ENCODE peak calls at places on chromosome 22, in six cellular contexts. F is spleen; Y is CD4-positive, alpha-beta T cell; M is B cell; C is astrocyte of the spinal cord; U is AG09319. N is an unnamed sample.

GRCh38 chr22:20799449-20799848 is 25.5 kb downstream of the SERPIND1 start:
- DNase-seq in F (no peak), Y (no peak), M (no peak), C (no peak), U (no peak), N (no peak)

GRCh38 chr22:49215840-49216239 is 611.8 kb downstream of the BRD1 start:
- DNase-seq in F (peak), Y (no peak), M (no peak), C (no peak), U (no peak), N (no peak)

GRCh38 chr22:41603873-41604332 is 14.3 kb upstream of the PMM1 start:
- DNase-seq in F (peak), Y (peak), M (no peak), C (peak), U (no peak), N (no peak)

GRCh38 chr22:35930933-35931332 is 97.7 kb downstream of the RBFOX2 start:
- DNase-seq in F (no peak), Y (no peak), M (no peak), C (peak), U (peak), N (no peak)

GRCh38 chr22:30234786-30235470 is 11.6 kb downstream of the LIF start:
- DNase-seq in F (no peak), Y (no peak), M (no peak), C (peak), U (no peak), N (no peak)

GRCh38 chr22:37801946-37802309 is 5.8 kb upstream of the GCAT start:
- DNase-seq in F (no peak), Y (no peak), M (no peak), C (no peak), U (no peak), N (no peak)

GRCh38 chr22:35952576-35952975 is 76.0 kb downstream of the RBFOX2 start:
- DNase-seq in F (no peak), Y (no peak), M (no peak), C (no peak), U (no peak), N (no peak)

GRCh38 chr22:36182871-36183270 is 18.7 kb downstream of the APOL4 start:
- DNase-seq in F (no peak), Y (no peak), M (no peak), C (no peak), U (no peak), N (no peak)

GRCh38 chr22:46693634-46694422 is 44.2 kb downstream of the CERK start:
- DNase-seq in F (no peak), Y (no peak), M (no peak), C (no peak), U (no peak), N (no peak)

GRCh38 chr22:39958916-39959639 is 1.1 kb upstream of the TMA7B start:
- DNase-seq in F (no peak), Y (no peak), M (no peak), C (no peak), U (no peak), N (no peak)

GRCh38 chr22:42430486-42431125 is 1.6 kb downstream of the NFAM1 start:
- DNase-seq in F (no peak), Y (no peak), M (no peak), C (no peak), U (no peak), N (no peak)

GRCh38 chr22:35839811-35840739 is 122.4 kb downstream of the APOL5 start:
- DNase-seq in F (peak), Y (no peak), M (no peak), C (peak), U (peak), N (peak)

GRCh38 chr22:42202669-42203068 is 67.8 kb downstream of the TCF20 start:
- DNase-seq in F (no peak), Y (peak), M (no peak), C (peak), U (no peak), N (no peak)

GRCh38 chr22:46881373-46882118 is 119.1 kb downstream of the TBC1D22A start:
- DNase-seq in F (no peak), Y (no peak), M (no peak), C (no peak), U (no peak), N (no peak)

GRCh38 chr22:36471341-36471821 is 10.1 kb downstream of the TXN2 start:
- DNase-seq in F (no peak), Y (no peak), M (no peak), C (peak), U (no peak), N (no peak)

GRCh38 chr22:27489265-27489675 is 312.3 kb downstream of the MN1 start:
- DNase-seq in F (peak), Y (no peak), M (no peak), C (peak), U (no peak), N (no peak)

GRCh38 chr22:38733329-38734202 is 22.2 kb downstream of the SUN2 start:
- DNase-seq in F (peak), Y (peak), M (peak), C (no peak), U (no peak), N (peak)

GRCh38 chr22:46453006-46453828 is 84.2 kb downstream of the CELSR1 start:
- DNase-seq in F (no peak), Y (no peak), M (no peak), C (no peak), U (no peak), N (no peak)

GRCh38 chr22:42114721-42115120 is 15.9 kb downstream of the CYP2D6 start:
- DNase-seq in F (no peak), Y (no peak), M (no peak), C (no peak), U (no peak), N (no peak)

GRCh38 chr22:36781656-36782627 is 6.0 kb upstream of the IFT27 start:
- DNase-seq in F (peak), Y (peak), M (peak), C (peak), U (peak), N (peak)

GRCh38 chr22:41380993-41381328 is 781 bp upstream of the TEF start:
- DNase-seq in F (no peak), Y (no peak), M (no peak), C (peak), U (peak), N (no peak)

GRCh38 chr22:46639843-46640242 is 19.7 kb downstream of the GRAMD4 start:
- DNase-seq in F (no peak), Y (no peak), M (no peak), C (peak), U (no peak), N (no peak)

GRCh38 chr22:39430576-39431150 is 26.1 kb upstream of the MGAT3 start:
- DNase-seq in F (peak), Y (no peak), M (no peak), C (no peak), U (no peak), N (no peak)

GRCh38 chr22:20979243-20979809 is 2.8 kb upstream of the LZTR1 start:
- DNase-seq in F (no peak), Y (no peak), M (peak), C (peak), U (no peak), N (peak)

GRCh38 chr22:45503816-45504702 is 1.4 kb downstream of the FBLN1 start:
- DNase-seq in F (no peak), Y (no peak), M (no peak), C (peak), U (no peak), N (peak)

GRCh38 chr22:39949964-39950737 is 10.0 kb upstream of the TMA7B start:
- DNase-seq in F (no peak), Y (no peak), M (peak), C (no peak), U (no peak), N (no peak)

GRCh38 chr22:50683994-50684371 is 11.4 kb downstream of the SHANK3 start:
- DNase-seq in F (peak), Y (no peak), M (no peak), C (no peak), U (no peak), N (peak)

GRCh38 chr22:46830001-46830715 is 67.7 kb downstream of the TBC1D22A start:
- DNase-seq in F (peak), Y (no peak), M (no peak), C (peak), U (no peak), N (no peak)

GRCh38 chr22:29030618-29031235 is 30.9 kb downstream of the C22orf31 start:
- DNase-seq in F (peak), Y (no peak), M (no peak), C (peak), U (no peak), N (peak)

GRCh38 chr22:29032584-29032983 is 29.0 kb downstream of the C22orf31 start:
- DNase-seq in F (no peak), Y (no peak), M (no peak), C (peak), U (no peak), N (no peak)

GRCh38 chr22:29030016-29030617 is 31.5 kb downstream of the C22orf31 start:
- DNase-seq in F (no peak), Y (no peak), M (no peak), C (peak), U (no peak), N (no peak)

GRCh38 chr22:29031236-29031982 is 30.2 kb downstream of the C22orf31 start:
- DNase-seq in F (no peak), Y (no peak), M (no peak), C (peak), U (no peak), N (no peak)

GRCh38 chr22:29032014-29032475 is 29.6 kb downstream of the C22orf31 start:
- DNase-seq in F (no peak), Y (no peak), M (no peak), C (no peak), U (no peak), N (no peak)
- TF ChIP-seq CTCF in F (no peak), Y (no peak), M (no peak), C (peak), U (no peak), N (no peak)

DNA sequence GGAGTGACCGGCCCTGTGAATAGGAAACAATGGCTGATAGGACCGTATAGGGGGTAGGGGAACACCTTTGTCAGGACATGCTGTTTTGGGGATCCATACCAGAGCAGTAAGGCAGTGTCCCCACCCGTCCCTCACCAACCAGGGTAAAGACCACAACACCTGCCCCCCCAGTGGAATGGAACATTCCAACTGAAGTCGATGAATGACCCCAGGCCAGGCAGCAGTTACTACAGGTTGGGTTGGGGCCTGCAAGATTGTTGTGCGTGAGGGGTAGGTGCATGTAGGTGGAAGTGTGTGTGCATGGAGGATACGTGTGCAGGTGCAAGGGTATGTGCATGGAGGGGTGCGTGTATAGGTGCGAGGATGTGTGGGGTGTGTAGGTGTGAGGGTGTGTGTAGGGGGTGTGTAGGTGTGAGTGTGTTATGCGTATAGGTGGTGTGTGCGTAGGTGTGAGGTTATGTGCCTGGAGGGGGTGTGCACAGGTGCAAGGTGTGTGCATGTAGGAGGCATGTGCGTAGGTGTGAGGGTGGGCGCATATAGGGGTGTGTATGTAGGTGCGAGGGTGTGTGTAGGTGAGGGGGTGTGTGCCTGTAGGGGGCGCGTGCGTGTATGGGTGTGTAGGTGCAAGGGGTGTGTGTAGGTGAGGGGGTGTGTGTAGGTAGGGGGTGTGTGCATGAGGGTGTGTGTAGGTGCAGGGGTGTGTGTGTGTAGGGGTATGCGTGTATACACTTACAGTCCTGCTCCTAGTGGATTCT is 32.9 kb downstream of the PISD start:
- DNase-seq in F (peak), Y (no peak), M (no peak), C (no peak), U (no peak), N (no peak)
- TF ChIP-seq CTCF in F (no peak), Y (no peak), M (no peak), C (no peak), U (no peak), N (no peak)

GRCh38 chr22:25366408-25366807 is 147.0 kb downstream of the CRYBB2 start:
- DNase-seq in F (no peak), Y (no peak), M (no peak), C (no peak), U (no peak), N (no peak)
- TF ChIP-seq CTCF in F (no peak), Y (no peak), M (no peak), C (no peak), U (no peak), N (peak)

GRCh38 chr22:33271390-33272161 is 213.4 kb upstream of the SYN3 start:
- DNase-seq in F (no peak), Y (no peak), M (peak), C (no peak), U (no peak), N (no peak)
- TF ChIP-seq CTCF in F (no peak), Y (no peak), M (no peak), C (no peak), U (no peak), N (no peak)

DNA sequence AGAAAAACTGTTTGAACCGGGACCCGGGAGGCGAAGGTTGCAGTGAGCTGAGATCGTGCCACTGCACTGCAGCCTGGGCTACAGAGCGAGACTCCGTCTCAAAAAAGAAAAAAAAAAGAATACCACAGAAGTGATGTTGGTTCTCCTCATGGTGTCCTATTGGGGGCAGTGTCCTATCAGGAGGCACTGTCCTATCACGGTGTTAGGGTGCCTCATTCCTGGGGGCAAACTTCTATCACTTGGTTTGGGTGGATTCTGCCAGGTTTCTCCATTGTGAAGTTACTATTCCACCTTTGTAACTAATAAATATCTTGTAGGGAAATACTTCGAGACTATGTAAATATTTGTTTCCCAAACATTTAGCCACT is 19.6 kb downstream of the PRR14L start:
- DNase-seq in F (no peak), Y (no peak), M (no peak), C (no peak), U (no peak), N (no peak)
- TF ChIP-seq CTCF in F (no peak), Y (no peak), M (no peak), C (peak), U (no peak), N (no peak)

GRCh38 chr22:22877523-22878210 is 9.9 kb upstream of the IGLL5 start:
- DNase-seq in F (peak), Y (peak), M (no peak), C (peak), U (peak), N (peak)
- TF ChIP-seq CTCF in F (peak), Y (peak), M (peak), C (peak), U (peak), N (peak)

GRCh38 chr22:22702159-22702873 is 57.9 kb downstream of the GGTLC2 start:
- DNase-seq in F (no peak), Y (no peak), M (no peak), C (no peak), U (no peak), N (no peak)
- TF ChIP-seq CTCF in F (peak), Y (no peak), M (peak), C (peak), U (no peak), N (no peak)

GRCh38 chr22:44091021-44091721 is 67.1 kb downstream of the PARVB start:
- DNase-seq in F (no peak), Y (no peak), M (no peak), C (peak), U (no peak), N (no peak)
- TF ChIP-seq CTCF in F (no peak), Y (no peak), M (no peak), C (peak), U (peak), N (peak)

DNA sequence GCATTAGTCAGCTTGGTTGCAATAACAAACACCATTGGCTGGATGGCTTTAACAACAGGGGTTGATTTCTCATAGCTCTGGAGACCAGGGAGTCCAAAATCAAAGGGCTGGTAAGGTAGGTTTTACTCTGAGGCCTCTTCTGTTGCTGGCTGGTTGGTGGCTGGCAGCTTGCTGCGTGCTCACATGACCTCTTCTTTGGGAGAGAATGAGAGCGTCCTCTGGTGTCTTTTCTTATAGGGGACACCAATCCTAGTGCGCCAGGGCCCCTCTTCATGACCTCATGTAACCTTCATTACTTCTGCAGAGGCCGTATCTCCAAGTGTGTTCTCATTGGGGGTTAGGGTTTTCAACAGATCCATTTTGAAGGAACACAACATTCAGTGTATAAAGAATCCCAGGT is 1308.3 kb downstream of the TBC1D22A start:
- DNase-seq in F (no peak), Y (no peak), M (no peak), C (no peak), U (no peak), N (no peak)
- TF ChIP-seq CTCF in F (no peak), Y (no peak), M (no peak), C (no peak), U (no peak), N (no peak)

GRCh38 chr22:24441406-24442351 is 14.3 kb downstream of the ADORA2A start:
- DNase-seq in F (no peak), Y (no peak), M (no peak), C (no peak), U (no peak), N (peak)
- TF ChIP-seq CTCF in F (no peak), Y (no peak), M (no peak), C (no peak), U (no peak), N (no peak)

N was measured in glutamatergic neuron.